ENCODE peak calls at places on chromosomes 7 and 10, in seven cellular contexts. One of them, this sample, is unnamed.

GRCh38 chr10:3805227-3805790 is 20.3 kb upstream of the KLF6 start:
- DNase-seq in mammary epithelial cell: peak
- DNase-seq in IMR-90: peak
- DNase-seq in coronary artery: no peak
- DNase-seq in upper lobe of right lung: no peak
- DNase-seq in heart left ventricle: no peak
- DNase-seq in cardiac muscle cell: peak
- DNase-seq in this sample: peak

GRCh38 chr10:91549296-91549695 is 83.6 kb downstream of the PPP1R3C start:
- DNase-seq in mammary epithelial cell: peak
- DNase-seq in IMR-90: no peak
- DNase-seq in coronary artery: no peak
- DNase-seq in upper lobe of right lung: no peak
- DNase-seq in heart left ventricle: no peak
- DNase-seq in cardiac muscle cell: no peak
- DNase-seq in this sample: no peak

GRCh38 chr10:123884907-123885381 is 6.7 kb downstream of the CPXM2 start:
- DNase-seq in mammary epithelial cell: no peak
- DNase-seq in IMR-90: no peak
- DNase-seq in coronary artery: peak
- DNase-seq in upper lobe of right lung: no peak
- DNase-seq in heart left ventricle: no peak
- DNase-seq in cardiac muscle cell: no peak
- DNase-seq in this sample: no peak

GRCh38 chr7:79965946-79966345 is 168.7 kb upstream of the GNAI1 start:
- DNase-seq in mammary epithelial cell: no peak
- DNase-seq in IMR-90: no peak
- DNase-seq in coronary artery: no peak
- DNase-seq in upper lobe of right lung: no peak
- DNase-seq in heart left ventricle: no peak
- DNase-seq in cardiac muscle cell: no peak
- DNase-seq in this sample: no peak

GRCh38 chr7:15199482-15199881 is 296.9 kb upstream of the DGKB start:
- DNase-seq in mammary epithelial cell: no peak
- DNase-seq in IMR-90: peak
- DNase-seq in coronary artery: no peak
- DNase-seq in upper lobe of right lung: no peak
- DNase-seq in heart left ventricle: no peak
- DNase-seq in cardiac muscle cell: peak
- DNase-seq in this sample: peak

GRCh38 chr7:85274452-85274851 is 87.6 kb upstream of the SEMA3D start:
- DNase-seq in mammary epithelial cell: no peak
- DNase-seq in IMR-90: no peak
- DNase-seq in coronary artery: no peak
- DNase-seq in upper lobe of right lung: no peak
- DNase-seq in heart left ventricle: no peak
- DNase-seq in cardiac muscle cell: no peak
- DNase-seq in this sample: no peak

GRCh38 chr7:96430350-96430749 is 108.5 kb upstream of the SLC25A13 start:
- DNase-seq in mammary epithelial cell: no peak
- DNase-seq in IMR-90: no peak
- DNase-seq in coronary artery: no peak
- DNase-seq in upper lobe of right lung: no peak
- DNase-seq in heart left ventricle: no peak
- DNase-seq in cardiac muscle cell: no peak
- DNase-seq in this sample: no peak

GRCh38 chr10:17210361-17210760 is 8.9 kb upstream of the TRDMT1 start:
- DNase-seq in mammary epithelial cell: no peak
- DNase-seq in IMR-90: peak
- DNase-seq in coronary artery: no peak
- DNase-seq in upper lobe of right lung: no peak
- DNase-seq in heart left ventricle: no peak
- DNase-seq in cardiac muscle cell: peak
- DNase-seq in this sample: no peak

GRCh38 chr10:112362833-112363232 is 11.1 kb upstream of the ACSL5 start:
- DNase-seq in mammary epithelial cell: no peak
- DNase-seq in IMR-90: no peak
- DNase-seq in coronary artery: peak
- DNase-seq in upper lobe of right lung: no peak
- DNase-seq in heart left ventricle: peak
- DNase-seq in cardiac muscle cell: peak
- DNase-seq in this sample: no peak

GRCh38 chr10:106815427-106816043 is 349.0 kb downstream of the SORCS1 start:
- DNase-seq in mammary epithelial cell: no peak
- DNase-seq in IMR-90: no peak
- DNase-seq in coronary artery: no peak
- DNase-seq in upper lobe of right lung: no peak
- DNase-seq in heart left ventricle: no peak
- DNase-seq in cardiac muscle cell: no peak
- DNase-seq in this sample: no peak

GRCh38 chr7:37251222-37251621 is 197.4 kb downstream of the ELMO1 start:
- DNase-seq in mammary epithelial cell: no peak
- DNase-seq in IMR-90: no peak
- DNase-seq in coronary artery: no peak
- DNase-seq in upper lobe of right lung: no peak
- DNase-seq in heart left ventricle: no peak
- DNase-seq in cardiac muscle cell: no peak
- DNase-seq in this sample: no peak

GRCh38 chr7:2019693-2020511 is 212.8 kb downstream of the MAD1L1 start:
- DNase-seq in mammary epithelial cell: no peak
- DNase-seq in IMR-90: peak
- DNase-seq in coronary artery: peak
- DNase-seq in upper lobe of right lung: peak
- DNase-seq in heart left ventricle: peak
- DNase-seq in cardiac muscle cell: peak
- DNase-seq in this sample: peak

GRCh38 chr10:32795598-32796183 is 162.3 kb downstream of the ITGB1 start:
- DNase-seq in mammary epithelial cell: peak
- DNase-seq in IMR-90: peak
- DNase-seq in coronary artery: no peak
- DNase-seq in upper lobe of right lung: no peak
- DNase-seq in heart left ventricle: no peak
- DNase-seq in cardiac muscle cell: peak
- DNase-seq in this sample: no peak

DNA sequence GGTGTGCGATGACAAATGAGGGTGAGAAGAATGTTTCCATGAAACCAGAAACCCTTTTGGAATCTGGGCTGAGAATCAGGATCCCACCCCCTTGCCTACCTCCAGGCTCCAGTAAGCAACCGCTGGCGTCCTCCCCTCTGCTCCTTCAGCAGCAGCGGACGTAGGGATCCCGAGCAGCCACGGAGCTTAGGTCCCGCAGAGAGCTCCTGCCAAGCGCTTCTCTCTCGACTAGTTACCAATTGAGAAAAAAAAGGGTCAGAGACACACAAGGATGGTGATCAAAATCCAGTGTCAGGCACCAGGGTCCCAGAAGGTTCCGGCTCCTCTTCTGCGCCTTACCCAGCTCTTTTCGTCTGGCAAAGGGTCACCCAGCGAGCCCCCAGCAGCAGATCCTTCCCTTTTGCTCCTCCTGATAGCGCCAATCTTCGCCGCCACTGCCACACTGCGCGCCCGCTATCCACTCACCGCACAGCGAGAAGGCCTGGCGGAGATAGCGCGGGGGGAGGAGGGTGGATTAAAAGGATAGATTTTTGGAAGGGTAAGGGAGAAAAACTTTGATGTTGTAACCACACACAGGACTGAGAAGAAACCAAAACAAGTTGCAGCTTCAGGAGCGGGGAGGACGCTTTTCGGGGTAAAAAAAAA is 733.4 kb downstream of the ZWINT start:
- DNase-seq in mammary epithelial cell: no peak
- DNase-seq in IMR-90: no peak
- DNase-seq in coronary artery: no peak
- DNase-seq in upper lobe of right lung: peak
- DNase-seq in heart left ventricle: no peak
- DNase-seq in cardiac muscle cell: no peak
- DNase-seq in this sample: no peak
- H3K4me3 ChIP-seq in mammary epithelial cell: no peak
- H3K4me3 ChIP-seq in IMR-90: no peak
- H3K4me3 ChIP-seq in coronary artery: no peak
- H3K4me3 ChIP-seq in upper lobe of right lung: no peak
- H3K4me3 ChIP-seq in heart left ventricle: peak
- H3K4me3 ChIP-seq in cardiac muscle cell: peak
- H3K4me3 ChIP-seq in this sample: peak

GRCh38 chr7:40965016-40965415 is 737.9 kb downstream of the INHBA start:
- DNase-seq in mammary epithelial cell: no peak
- DNase-seq in IMR-90: no peak
- DNase-seq in coronary artery: no peak
- DNase-seq in upper lobe of right lung: no peak
- DNase-seq in heart left ventricle: no peak
- DNase-seq in cardiac muscle cell: no peak
- DNase-seq in this sample: no peak

GRCh38 chr7:40966693-40967092 is 736.2 kb downstream of the INHBA start:
- DNase-seq in mammary epithelial cell: no peak
- DNase-seq in IMR-90: peak
- DNase-seq in coronary artery: no peak
- DNase-seq in upper lobe of right lung: no peak
- DNase-seq in heart left ventricle: no peak
- DNase-seq in cardiac muscle cell: no peak
- DNase-seq in this sample: no peak

GRCh38 chr7:40969641-40970040 is 733.2 kb downstream of the INHBA start:
- DNase-seq in mammary epithelial cell: no peak
- DNase-seq in IMR-90: no peak
- DNase-seq in coronary artery: no peak
- DNase-seq in upper lobe of right lung: no peak
- DNase-seq in heart left ventricle: no peak
- DNase-seq in cardiac muscle cell: no peak
- DNase-seq in this sample: no peak

GRCh38 chr7:40964610-40965009 is 738.3 kb downstream of the INHBA start:
- DNase-seq in mammary epithelial cell: no peak
- DNase-seq in IMR-90: no peak
- DNase-seq in coronary artery: no peak
- DNase-seq in upper lobe of right lung: no peak
- DNase-seq in heart left ventricle: no peak
- DNase-seq in cardiac muscle cell: no peak
- DNase-seq in this sample: no peak

DNA sequence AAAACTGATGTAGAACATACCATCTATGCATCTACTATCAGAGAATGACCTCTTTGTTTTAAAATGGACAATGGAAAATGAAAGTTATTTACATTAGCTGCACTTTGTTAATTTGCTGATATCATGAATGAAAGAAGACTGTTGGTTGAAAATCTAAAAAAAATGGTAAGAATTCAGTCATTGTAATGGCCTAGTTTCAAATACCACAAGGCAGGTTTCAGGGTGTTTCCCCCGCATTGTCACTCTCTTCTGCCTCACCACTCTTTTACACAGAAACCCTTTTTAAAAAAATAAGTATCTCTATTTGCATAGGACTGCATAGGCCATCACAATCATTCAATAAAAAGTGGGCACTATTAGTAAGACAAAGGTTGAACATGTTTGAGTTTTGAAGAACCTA is 737.1 kb downstream of the INHBA start:
- DNase-seq in mammary epithelial cell: peak
- DNase-seq in IMR-90: no peak
- DNase-seq in coronary artery: no peak
- DNase-seq in upper lobe of right lung: no peak
- DNase-seq in heart left ventricle: no peak
- DNase-seq in cardiac muscle cell: no peak
- DNase-seq in this sample: no peak
- H3K27ac ChIP-seq in mammary epithelial cell: no peak
- H3K27ac ChIP-seq in IMR-90: no peak
- H3K27ac ChIP-seq in coronary artery: no peak
- H3K27ac ChIP-seq in upper lobe of right lung: no peak
- H3K27ac ChIP-seq in heart left ventricle: no peak
- H3K27ac ChIP-seq in cardiac muscle cell: no peak
- H3K27ac ChIP-seq in this sample: no peak

GRCh38 chr7:122300607-122301079 is 3.9 kb downstream of the FEZF1 start:
- DNase-seq in mammary epithelial cell: no peak
- DNase-seq in IMR-90: no peak
- DNase-seq in coronary artery: no peak
- DNase-seq in upper lobe of right lung: no peak
- DNase-seq in heart left ventricle: no peak
- DNase-seq in cardiac muscle cell: peak
- DNase-seq in this sample: no peak

GRCh38 chr7:122299935-122300606 is 4.5 kb downstream of the FEZF1 start:
- DNase-seq in mammary epithelial cell: no peak
- DNase-seq in IMR-90: no peak
- DNase-seq in coronary artery: no peak
- DNase-seq in upper lobe of right lung: no peak
- DNase-seq in heart left ventricle: no peak
- DNase-seq in cardiac muscle cell: no peak
- DNase-seq in this sample: no peak

GRCh38 chr7:122298131-122298530 is 6.4 kb downstream of the FEZF1 start:
- DNase-seq in mammary epithelial cell: no peak
- DNase-seq in IMR-90: no peak
- DNase-seq in coronary artery: no peak
- DNase-seq in upper lobe of right lung: no peak
- DNase-seq in heart left ventricle: no peak
- DNase-seq in cardiac muscle cell: no peak
- DNase-seq in this sample: no peak

GRCh38 chr7:122298618-122299017 is 5.9 kb downstream of the FEZF1 start:
- DNase-seq in mammary epithelial cell: no peak
- DNase-seq in IMR-90: no peak
- DNase-seq in coronary artery: no peak
- DNase-seq in upper lobe of right lung: no peak
- DNase-seq in heart left ventricle: no peak
- DNase-seq in cardiac muscle cell: no peak
- DNase-seq in this sample: no peak

DNA sequence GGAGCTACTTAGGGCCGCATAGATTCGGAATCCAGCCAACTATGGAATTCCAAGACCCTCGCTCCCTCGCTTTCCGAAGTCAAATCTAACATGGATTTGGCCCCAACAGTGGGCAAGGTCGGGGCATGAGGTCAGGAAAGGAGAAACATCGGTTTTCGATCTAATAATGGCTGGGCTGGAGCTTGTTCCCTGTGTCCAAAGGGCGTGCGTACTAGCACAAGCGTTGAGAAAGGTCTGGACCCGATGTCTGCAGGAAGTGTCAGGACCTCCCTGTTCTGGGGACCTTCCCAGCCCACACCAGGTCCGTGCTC is 5.0 kb downstream of the FEZF1 start:
- DNase-seq in mammary epithelial cell: no peak
- DNase-seq in IMR-90: no peak
- DNase-seq in coronary artery: no peak
- DNase-seq in upper lobe of right lung: no peak
- DNase-seq in heart left ventricle: no peak
- DNase-seq in cardiac muscle cell: no peak
- DNase-seq in this sample: no peak
- H3K4me3 ChIP-seq in mammary epithelial cell: no peak
- H3K4me3 ChIP-seq in IMR-90: no peak
- H3K4me3 ChIP-seq in coronary artery: peak
- H3K4me3 ChIP-seq in upper lobe of right lung: no peak
- H3K4me3 ChIP-seq in heart left ventricle: peak
- H3K4me3 ChIP-seq in cardiac muscle cell: peak
- H3K4me3 ChIP-seq in this sample: no peak

DNA sequence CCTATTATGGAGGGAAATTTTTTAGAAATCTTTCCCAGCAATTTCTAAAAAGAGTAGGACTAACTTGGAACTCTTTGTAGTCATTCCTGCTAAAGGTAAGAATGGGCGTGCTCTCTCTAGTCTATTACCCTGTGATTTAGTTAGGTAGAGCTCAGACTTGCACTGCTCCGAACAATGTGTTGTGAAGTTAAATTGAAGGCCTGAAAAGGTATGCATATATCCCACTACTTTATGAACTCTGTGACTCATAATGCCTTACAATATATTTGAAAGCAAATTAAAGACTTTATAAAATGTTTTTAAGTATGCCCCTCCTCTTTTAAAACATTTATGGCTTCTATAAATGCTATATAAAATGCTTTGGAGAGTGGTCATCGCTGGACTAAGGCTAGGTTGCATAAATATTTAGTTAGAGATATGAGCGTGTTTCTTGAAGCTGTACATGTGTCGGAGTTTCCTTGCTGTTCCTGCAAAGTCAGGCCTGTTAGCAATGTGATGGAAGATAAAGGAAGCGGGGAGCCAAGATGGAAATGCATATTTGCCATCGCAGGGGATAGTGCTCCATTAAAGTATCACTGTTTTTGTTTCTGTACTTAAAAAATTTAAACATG is 761.4 kb downstream of the LRMDA start:
- DNase-seq in mammary epithelial cell: no peak
- DNase-seq in IMR-90: peak
- DNase-seq in coronary artery: no peak
- DNase-seq in upper lobe of right lung: no peak
- DNase-seq in heart left ventricle: no peak
- DNase-seq in cardiac muscle cell: peak
- DNase-seq in this sample: no peak
- H3K27ac ChIP-seq in mammary epithelial cell: no peak
- H3K27ac ChIP-seq in IMR-90: peak
- H3K27ac ChIP-seq in coronary artery: no peak
- H3K27ac ChIP-seq in upper lobe of right lung: no peak
- H3K27ac ChIP-seq in heart left ventricle: no peak
- H3K27ac ChIP-seq in cardiac muscle cell: peak
- H3K27ac ChIP-seq in this sample: no peak

This sample was measured in brain microvascular endothelial cell.